ENCODE peak calls at places on chromosomes 13 and 19, in nine cellular contexts. Z is ovary, H is sigmoid colon, D is tibial nerve, A is suprapubic skin, Q is SK-N-SH, C is transverse colon, W is A549, P is HepG2. R is an unnamed sample.

GRCh38 chr19:883661-884211 is 9.3 kb downstream of the MED16 start:
- DNase-seq in D (no peak), P (no peak), Q (no peak), W (no peak), Z (no peak), A (no peak), H (no peak), C (no peak), R (no peak)

GRCh38 chr13:111323950-111324651 is 3.7 kb downstream of the TEX29 start:
- DNase-seq in C (no peak), Z (no peak), P (no peak), H (peak; percentile 47), D (no peak), Q (no peak), A (no peak), W (no peak), R (peak; percentile 8)

GRCh38 chr13:19836472-19836871 is 27.0 kb downstream of the ZMYM5 start:
- DNase-seq in C (no peak), A (no peak), P (no peak), Q (no peak), W (no peak), D (no peak), Z (no peak), H (no peak), R (no peak)

GRCh38 chr13:20767309-20767943 is 6.3 kb downstream of the EEF1AKMT1 start:
- DNase-seq in Z (no peak), P (no peak), D (no peak), A (no peak), W (no peak), H (no peak), C (no peak), Q (no peak), R (no peak)

GRCh38 chr13:30730526-30730925 is 4.8 kb upstream of the ALOX5AP start:
- DNase-seq in W (no peak), H (no peak), A (no peak), Z (no peak), P (peak; percentile 3), C (no peak), D (no peak), Q (peak; percentile 41), R (no peak)

GRCh38 chr13:33204130-33204927 is 81.2 kb downstream of the STARD13 start:
- DNase-seq in H (peak; percentile 96), D (peak; percentile 53), Z (peak; percentile 55), A (peak; percentile 86), C (peak; percentile 59), W (no peak), P (no peak), Q (peak; percentile 63), R (peak; percentile 31)

GRCh38 chr13:51643114-51643881 is 59.0 kb downstream of the WDFY2 start:
- DNase-seq in C (no peak), Z (no peak), W (peak; percentile 16), Q (no peak), D (no peak), H (no peak), A (no peak), P (peak; percentile 39), R (no peak)

GRCh38 chr19:38650180-38650775 is 2.8 kb downstream of the ACTN4 start:
- DNase-seq in H (no peak), D (no peak), W (no peak), P (no peak), Q (no peak), C (peak; percentile 75), A (no peak), Z (no peak), R (peak; percentile 43)

GRCh38 chr13:39888865-39889810 is 233.7 kb downstream of the COG6 start:
- DNase-seq in P (no peak), W (no peak), H (no peak), Q (no peak), D (no peak), Z (no peak), A (no peak), C (no peak), R (no peak)

GRCh38 chr19:8481616-8482015 is 20.8 kb downstream of the PRAM1 start:
- DNase-seq in D (no peak), W (no peak), C (no peak), Z (no peak), P (no peak), Q (no peak), H (no peak), A (no peak), R (no peak)

GRCh38 chr13:51764184-51765141 is 39.5 kb downstream of the DHRS12 start:
- DNase-seq in D (peak; percentile 59), C (peak; percentile 56), Q (no peak), A (no peak), P (peak; percentile 92), Z (no peak), W (peak; percentile 4), H (peak; percentile 95), R (peak; percentile 56)

GRCh38 chr19:8224394-8225145 is 15.4 kb downstream of the CERS4 start:
- DNase-seq in Z (no peak), W (no peak), H (peak; percentile 73), P (no peak), Q (no peak), D (peak; percentile 62), C (no peak), A (peak; percentile 83), R (no peak)

GRCh38 chr13:40132249-40132648 is 476.8 kb downstream of the COG6 start:
- DNase-seq in Q (no peak), H (no peak), P (no peak), D (no peak), W (no peak), C (no peak), Z (no peak), A (no peak), R (no peak)

GRCh38 chr13:45859682-45860081 is 8.1 kb upstream of the SIAH3 start:
- DNase-seq in H (no peak), C (no peak), A (no peak), Q (no peak), Z (no peak), D (no peak), W (no peak), P (no peak), R (no peak)

DNA sequence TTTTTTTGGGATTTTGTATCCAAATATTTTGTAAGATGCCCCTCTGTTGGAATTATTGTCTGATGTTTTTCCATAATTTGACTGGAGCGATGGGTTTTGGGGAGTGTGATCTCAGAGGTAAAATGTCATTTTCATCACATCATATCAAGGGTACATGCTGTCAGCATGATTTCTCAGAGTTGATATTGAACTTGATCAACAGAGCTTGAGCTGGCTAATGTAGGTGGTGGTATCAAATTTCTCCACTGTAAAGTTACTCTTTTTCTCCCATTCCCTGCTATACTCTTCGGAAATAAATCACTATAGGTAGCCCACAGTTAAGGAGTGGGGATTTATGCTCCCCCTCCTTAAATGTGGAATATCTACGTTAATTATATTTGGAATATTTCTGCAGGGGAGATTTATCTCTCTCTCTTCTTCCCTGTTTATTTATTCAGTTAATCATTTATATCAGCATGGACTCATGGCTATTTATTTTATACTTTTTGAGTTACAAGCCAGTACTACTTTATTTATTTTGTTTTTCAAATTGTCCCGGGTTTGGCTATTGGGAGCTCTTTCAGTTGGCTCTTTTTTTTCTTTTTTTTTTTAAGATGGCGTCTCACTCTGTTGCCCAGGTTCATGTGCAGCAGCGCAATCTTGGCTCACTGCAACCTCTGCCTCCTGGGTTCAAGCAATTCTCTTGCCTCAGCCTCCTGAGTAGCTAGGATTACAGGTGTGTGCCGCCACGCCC is 8.8 kb downstream of the SETDB2 start:
- DNase-seq in Q (no peak), P (no peak), H (no peak), D (no peak), A (no peak), Z (no peak), C (no peak), W (no peak), R (no peak)
- TF ChIP-seq EP300 in Q (no peak), P (no peak), H (no peak), D (no peak), A (no peak), Z (no peak), C (no peak), W (no peak), R (no peak)

DNA sequence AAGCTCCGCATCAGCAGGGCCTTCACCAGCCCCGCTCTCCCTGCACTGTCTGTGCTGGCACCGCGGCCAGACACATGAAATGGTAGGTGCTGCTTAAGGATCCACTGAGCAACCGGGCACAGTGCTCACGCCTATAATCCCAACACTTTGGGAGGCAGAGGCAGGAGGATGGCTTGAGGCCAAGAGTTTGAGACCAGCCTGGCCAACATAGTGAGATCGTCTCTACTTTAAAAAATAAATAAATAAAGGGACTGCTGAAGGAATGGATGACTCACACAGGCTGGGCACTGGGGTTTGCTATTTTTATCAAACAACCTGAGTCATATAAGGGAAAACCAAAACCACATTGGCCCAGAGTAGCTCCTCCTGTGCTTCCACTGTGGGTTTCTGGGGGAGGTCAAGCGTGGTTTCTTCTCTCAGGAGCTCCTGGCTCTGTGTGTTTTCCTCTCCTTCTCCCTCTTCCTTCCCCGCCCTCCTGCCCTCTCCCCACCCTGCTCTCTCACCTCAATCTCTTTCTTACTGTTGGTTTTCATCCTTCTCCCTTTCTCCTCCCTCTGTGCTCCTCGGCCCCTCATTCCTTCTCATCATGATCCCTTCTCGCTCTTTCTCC is 21.3 kb downstream of the VRK3 start:
- DNase-seq in Z (no peak), C (peak; percentile 15), W (peak; percentile 93), P (no peak), A (no peak), Q (no peak), H (peak; percentile 83), D (no peak), R (peak; percentile 34)
- TF ChIP-seq EP300 in Z (no peak), C (no peak), W (no peak), P (no peak), A (no peak), Q (peak; percentile 29), H (no peak), D (no peak), R (no peak)

DNA sequence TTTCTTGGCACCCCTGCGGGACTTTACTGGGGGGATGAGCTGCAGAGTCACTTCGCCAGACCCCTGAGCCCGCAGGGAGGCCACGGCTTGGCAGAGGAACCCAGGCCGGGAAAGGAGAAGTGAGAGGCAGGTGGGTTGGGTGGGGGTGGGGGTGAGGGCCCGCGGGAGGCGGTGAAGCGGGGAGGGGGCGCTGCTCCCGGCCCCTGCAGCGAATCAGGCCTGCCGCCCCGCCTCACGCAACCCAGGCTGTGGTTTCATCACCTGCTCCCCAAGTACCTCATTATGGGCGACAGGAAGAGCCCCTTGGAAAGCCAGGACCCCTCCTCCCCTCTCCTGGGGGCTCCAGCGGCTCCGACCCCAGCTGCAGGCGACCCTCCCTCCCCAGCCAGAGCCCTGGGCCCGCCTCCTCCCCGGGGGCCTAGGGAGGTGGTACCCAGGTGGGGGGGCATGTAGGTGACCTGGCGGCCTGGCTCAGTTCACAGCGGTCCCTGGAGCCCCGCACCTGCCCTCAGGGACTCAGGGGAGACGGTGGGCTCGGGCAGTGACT is 9.5 kb downstream of the MEF2B start:
- DNase-seq in W (no peak), A (no peak), D (no peak), C (peak; percentile 48), P (no peak), Q (no peak), H (no peak), Z (no peak), R (no peak)
- TF ChIP-seq EP300 in W (no peak), A (no peak), D (no peak), C (no peak), P (no peak), Q (no peak), H (no peak), Z (no peak), R (no peak)

DNA sequence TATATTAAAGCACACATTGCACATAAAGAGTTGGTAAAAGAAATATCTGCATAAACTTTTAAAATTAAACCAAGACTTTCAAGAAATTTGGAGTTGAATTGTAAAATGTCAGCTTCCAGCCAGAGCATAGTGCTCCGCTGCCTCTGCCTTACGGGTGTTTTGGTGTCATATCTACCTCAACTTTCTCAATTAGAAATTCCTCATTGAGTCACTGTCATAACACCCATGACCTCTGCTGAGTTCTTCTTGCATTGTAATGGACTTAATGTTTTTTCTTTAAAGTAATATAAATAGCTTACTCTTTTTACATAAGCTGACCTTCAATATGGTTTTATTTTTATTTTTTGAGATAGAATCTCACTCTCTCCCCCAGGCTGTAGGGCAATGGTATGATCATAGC is 551.0 kb upstream of the NBEA start:
- DNase-seq in C (no peak), W (peak; percentile 3), H (no peak), Z (no peak), A (no peak), D (no peak), P (no peak), Q (no peak), R (no peak)
- TF ChIP-seq EP300 in C (no peak), W (no peak), H (no peak), Z (no peak), A (no peak), D (no peak), P (no peak), Q (no peak), R (no peak)

R was measured in stomach.